ENCODE peak calls at places on chromosomes 2 and 18, in six cellular contexts. S is effector CD4-positive, alpha-beta T cell; Z is AG10803; A is caudate nucleus; D is DND-41; V is right lobe of liver. W is an unnamed sample.

GRCh38 chr2:127173073-127173472 is 47.0 kb downstream of the CYP27C1 start:
- DNase-seq in S (no peak), Z (peak; percentile 97), A (no peak), D (no peak), V (no peak), W (no peak)

GRCh38 chr2:162449471-162449870 is 105.5 kb downstream of the GCA start:
- DNase-seq in S (no peak), Z (no peak), A (no peak), D (no peak), V (no peak), W (no peak)

GRCh38 chr2:133240505-133241230 is 327.6 kb downstream of the NCKAP5 start:
- DNase-seq in S (no peak), Z (peak; percentile 32), A (no peak), D (no peak), V (no peak), W (no peak)

GRCh38 chr2:15706424-15706823 is 114.8 kb downstream of the DDX1 start:
- DNase-seq in S (no peak), Z (no peak), A (no peak), D (no peak), V (no peak), W (no peak)

GRCh38 chr18:80168982-80169381 is 59.9 kb downstream of the ADNP2 start:
- DNase-seq in S (no peak), Z (no peak), A (no peak), D (no peak), V (no peak), W (no peak)

GRCh38 chr18:49030692-49031443 is 80.1 kb upstream of the SMAD7 start:
- DNase-seq in S (no peak), Z (peak; percentile 78), A (no peak), D (no peak), V (no peak), W (no peak)

GRCh38 chr2:143965493-143966164 is 554.3 kb downstream of the ZEB2 start:
- DNase-seq in S (no peak), Z (no peak), A (no peak), D (no peak), V (peak; percentile 62), W (no peak)

GRCh38 chr2:150850641-150851040 is 363.2 kb upstream of the RND3 start:
- DNase-seq in S (no peak), Z (no peak), A (no peak), D (no peak), V (no peak), W (no peak)

GRCh38 chr2:207766697-207767460 is 2.8 kb downstream of the FZD5 start:
- DNase-seq in S (no peak), Z (no peak), A (no peak), D (no peak), V (peak; percentile 68), W (no peak)

GRCh38 chr2:101399001-101399794 is 11.9 kb upstream of the CREG2 start:
- DNase-seq in S (no peak), Z (no peak), A (no peak), D (no peak), V (no peak), W (no peak)

GRCh38 chr2:41926614-41927580 is 120.9 kb upstream of the PKDCC start:
- DNase-seq in S (no peak), Z (peak; percentile 33), A (no peak), D (no peak), V (no peak), W (no peak)

GRCh38 chr2:383173-383572 is 95.3 kb upstream of the ALKAL2 start:
- DNase-seq in S (no peak), Z (no peak), A (peak; percentile 32), D (no peak), V (no peak), W (no peak)

GRCh38 chr2:132670961-132671781 is 1.2 kb upstream of the LYPD1 start:
- DNase-seq in S (no peak), Z (peak; percentile 77), A (no peak), D (no peak), V (no peak), W (no peak)

GRCh38 chr2:156320491-156320896 is 12.0 kb downstream of the NR4A2 start:
- DNase-seq in S (no peak), Z (peak; percentile 34), A (no peak), D (no peak), V (peak; percentile 55), W (no peak)

GRCh38 chr2:186590538-186591441 is 934 bp downstream of the ITGAV start:
- DNase-seq in S (peak; percentile 11), Z (no peak), A (no peak), D (no peak), V (no peak), W (no peak)

GRCh38 chr2:84781942-84782716 is 98.8 kb downstream of the TRABD2A start:
- DNase-seq in S (peak; percentile 26), Z (no peak), A (no peak), D (no peak), V (no peak), W (no peak)

GRCh38 chr18:31482051-31482450 is 15.9 kb upstream of the DSG2 start:
- DNase-seq in S (no peak), Z (no peak), A (no peak), D (no peak), V (no peak), W (no peak)

GRCh38 chr18:50076245-50076644 is 118.7 kb downstream of the MYO5B start:
- DNase-seq in S (no peak), Z (no peak), A (no peak), D (no peak), V (no peak), W (no peak)

GRCh38 chr2:122300758-122301157 is 545.3 kb downstream of the TSN start:
- DNase-seq in S (no peak), Z (no peak), A (no peak), D (peak; percentile 6), V (no peak), W (no peak)

GRCh38 chr18:68150976-68151375 is 563.9 kb downstream of the TMX3 start:
- DNase-seq in S (no peak), Z (no peak), A (no peak), D (no peak), V (no peak), W (no peak)

GRCh38 chr18:48007955-48008701 is 77.7 kb upstream of the SMAD2 start:
- DNase-seq in S (peak; percentile 14), Z (no peak), A (no peak), D (peak; percentile 60), V (peak; percentile 73), W (peak; percentile 22)

GRCh38 chr2:26590439-26590838 is 50.7 kb downstream of the CIB4 start:
- DNase-seq in S (no peak), Z (no peak), A (no peak), D (no peak), V (no peak), W (no peak)

GRCh38 chr18:21598726-21599584 is 1.5 kb downstream of the ESCO1 start:
- DNase-seq in S (no peak), Z (no peak), A (no peak), D (no peak), V (no peak), W (no peak)

GRCh38 chr2:27715318-27716165 is 51.9 kb downstream of the SLC4A1AP start:
- DNase-seq in S (no peak), Z (peak; percentile 58), A (no peak), D (peak; percentile 10), V (no peak), W (no peak)

GRCh38 chr2:228709788-228710371 is 528.4 kb upstream of the SPHKAP start:
- DNase-seq in S (no peak), Z (peak; percentile 25), A (no peak), D (no peak), V (no peak), W (no peak)

W was measured in stimulated activated CD8-positive, alpha-beta memory T cell treated with anti-CD3 and anti-CD28 coated beads, Interleukin-15, amount 100 ng/mL, for 24 hours.